ENCODE peak calls at places on chromosomes 6 and 20, in nine cellular contexts. One of them, this sample, is unnamed.
A peak's percentile ranks its signal among the peaks of the same experiment; 100 is the strongest.

GRCh38 chr6:87330961-87331360 is 1.9 kb upstream of the GJB7 start:
- DNase-seq in Caki2: no peak
- DNase-seq in CD8-positive, alpha-beta memory T cell: no peak
- DNase-seq in activated B cell treated with CpG ODN at 0.5 μM for 24 hours: no peak
- DNase-seq in T-cell: no peak
- DNase-seq in RWPE1: no peak
- DNase-seq in activated CD4-positive, alpha-beta T cell treated with anti-CD3 and anti-CD28 coated beads, Interleukin-2, amount 50 U/mL, for 48 hours: no peak
- DNase-seq in psoas muscle: no peak
- DNase-seq in NCI-H1092: no peak
- DNase-seq in this sample: no peak

GRCh38 chr20:24987244-24987643 is 5.3 kb downstream of the APMAP start:
- DNase-seq in CD8-positive, alpha-beta memory T cell: no peak
- DNase-seq in T-cell: no peak
- DNase-seq in RWPE1: no peak
- DNase-seq in psoas muscle: no peak
- DNase-seq in activated CD4-positive, alpha-beta T cell treated with anti-CD3 and anti-CD28 coated beads, Interleukin-2, amount 50 U/mL, for 48 hours: no peak
- DNase-seq in Caki2: no peak
- DNase-seq in activated B cell treated with CpG ODN at 0.5 μM for 24 hours: no peak
- DNase-seq in NCI-H1092: no peak
- DNase-seq in this sample: no peak

GRCh38 chr6:46528956-46529750 is 37.9 kb upstream of the RCAN2 start:
- DNase-seq in activated CD4-positive, alpha-beta T cell treated with anti-CD3 and anti-CD28 coated beads, Interleukin-2, amount 50 U/mL, for 48 hours: no peak
- DNase-seq in RWPE1: no peak
- DNase-seq in CD8-positive, alpha-beta memory T cell: no peak
- DNase-seq in psoas muscle: no peak
- DNase-seq in NCI-H1092: no peak
- DNase-seq in T-cell: no peak
- DNase-seq in Caki2: no peak
- DNase-seq in activated B cell treated with CpG ODN at 0.5 μM for 24 hours: no peak
- DNase-seq in this sample: no peak

GRCh38 chr6:11710221-11710836 is 68.3 kb downstream of the ADTRP start:
- DNase-seq in T-cell: peak; percentile 43
- DNase-seq in psoas muscle: no peak
- DNase-seq in RWPE1: no peak
- DNase-seq in activated B cell treated with CpG ODN at 0.5 μM for 24 hours: no peak
- DNase-seq in CD8-positive, alpha-beta memory T cell: peak; percentile 53
- DNase-seq in Caki2: no peak
- DNase-seq in NCI-H1092: no peak
- DNase-seq in activated CD4-positive, alpha-beta T cell treated with anti-CD3 and anti-CD28 coated beads, Interleukin-2, amount 50 U/mL, for 48 hours: peak; percentile 74
- DNase-seq in this sample: no peak

GRCh38 chr6:9540126-9540525 is 874.7 kb downstream of the TFAP2A start:
- DNase-seq in T-cell: no peak
- DNase-seq in NCI-H1092: no peak
- DNase-seq in activated B cell treated with CpG ODN at 0.5 μM for 24 hours: no peak
- DNase-seq in CD8-positive, alpha-beta memory T cell: no peak
- DNase-seq in activated CD4-positive, alpha-beta T cell treated with anti-CD3 and anti-CD28 coated beads, Interleukin-2, amount 50 U/mL, for 48 hours: no peak
- DNase-seq in RWPE1: no peak
- DNase-seq in Caki2: peak; percentile 42
- DNase-seq in psoas muscle: no peak
- DNase-seq in this sample: no peak

GRCh38 chr6:38068854-38069253 is 249.3 kb downstream of the ZFAND3 start:
- DNase-seq in NCI-H1092: no peak
- DNase-seq in RWPE1: no peak
- DNase-seq in T-cell: no peak
- DNase-seq in activated CD4-positive, alpha-beta T cell treated with anti-CD3 and anti-CD28 coated beads, Interleukin-2, amount 50 U/mL, for 48 hours: no peak
- DNase-seq in psoas muscle: no peak
- DNase-seq in activated B cell treated with CpG ODN at 0.5 μM for 24 hours: no peak
- DNase-seq in CD8-positive, alpha-beta memory T cell: no peak
- DNase-seq in Caki2: no peak
- DNase-seq in this sample: no peak

GRCh38 chr6:17705778-17706579 is 746 bp downstream of the NUP153 start:
- DNase-seq in NCI-H1092: peak; percentile 38
- DNase-seq in T-cell: peak; percentile 84
- DNase-seq in RWPE1: peak; percentile 65
- DNase-seq in activated CD4-positive, alpha-beta T cell treated with anti-CD3 and anti-CD28 coated beads, Interleukin-2, amount 50 U/mL, for 48 hours: peak; percentile 91
- DNase-seq in CD8-positive, alpha-beta memory T cell: peak; percentile 91
- DNase-seq in psoas muscle: peak; percentile 64
- DNase-seq in activated B cell treated with CpG ODN at 0.5 μM for 24 hours: peak; percentile 79
- DNase-seq in Caki2: peak; percentile 80
- DNase-seq in this sample: peak; percentile 24

GRCh38 chr6:30615958-30616810 is 859 bp downstream of the PPP1R10 start:
- DNase-seq in RWPE1: no peak
- DNase-seq in CD8-positive, alpha-beta memory T cell: peak; percentile 64
- DNase-seq in Caki2: peak; percentile 62
- DNase-seq in NCI-H1092: no peak
- DNase-seq in psoas muscle: no peak
- DNase-seq in activated CD4-positive, alpha-beta T cell treated with anti-CD3 and anti-CD28 coated beads, Interleukin-2, amount 50 U/mL, for 48 hours: no peak
- DNase-seq in T-cell: peak; percentile 24
- DNase-seq in activated B cell treated with CpG ODN at 0.5 μM for 24 hours: peak; percentile 26
- DNase-seq in this sample: peak; percentile 63

GRCh38 chr6:169981969-169982368 is 230.5 kb downstream of the ERMARD start:
- DNase-seq in activated CD4-positive, alpha-beta T cell treated with anti-CD3 and anti-CD28 coated beads, Interleukin-2, amount 50 U/mL, for 48 hours: no peak
- DNase-seq in NCI-H1092: no peak
- DNase-seq in RWPE1: no peak
- DNase-seq in T-cell: no peak
- DNase-seq in psoas muscle: no peak
- DNase-seq in Caki2: no peak
- DNase-seq in CD8-positive, alpha-beta memory T cell: no peak
- DNase-seq in activated B cell treated with CpG ODN at 0.5 μM for 24 hours: no peak
- DNase-seq in this sample: no peak

GRCh38 chr6:128487746-128488145 is 32.7 kb downstream of the PTPRK start:
- DNase-seq in RWPE1: no peak
- DNase-seq in T-cell: no peak
- DNase-seq in activated B cell treated with CpG ODN at 0.5 μM for 24 hours: no peak
- DNase-seq in activated CD4-positive, alpha-beta T cell treated with anti-CD3 and anti-CD28 coated beads, Interleukin-2, amount 50 U/mL, for 48 hours: no peak
- DNase-seq in Caki2: peak; percentile 71
- DNase-seq in NCI-H1092: no peak
- DNase-seq in psoas muscle: no peak
- DNase-seq in CD8-positive, alpha-beta memory T cell: no peak
- DNase-seq in this sample: no peak

GRCh38 chr20:57616143-57616951 is 3.9 kb downstream of the ZBP1 start:
- DNase-seq in Caki2: no peak
- DNase-seq in CD8-positive, alpha-beta memory T cell: no peak
- DNase-seq in T-cell: no peak
- DNase-seq in activated B cell treated with CpG ODN at 0.5 μM for 24 hours: no peak
- DNase-seq in NCI-H1092: no peak
- DNase-seq in RWPE1: no peak
- DNase-seq in activated CD4-positive, alpha-beta T cell treated with anti-CD3 and anti-CD28 coated beads, Interleukin-2, amount 50 U/mL, for 48 hours: no peak
- DNase-seq in psoas muscle: no peak
- DNase-seq in this sample: no peak

GRCh38 chr6:125748534-125749111 is 809 bp upstream of the HEY2 start:
- DNase-seq in activated CD4-positive, alpha-beta T cell treated with anti-CD3 and anti-CD28 coated beads, Interleukin-2, amount 50 U/mL, for 48 hours: peak; percentile 17
- DNase-seq in NCI-H1092: peak; percentile 8
- DNase-seq in psoas muscle: no peak
- DNase-seq in activated B cell treated with CpG ODN at 0.5 μM for 24 hours: no peak
- DNase-seq in T-cell: no peak
- DNase-seq in RWPE1: peak; percentile 11
- DNase-seq in Caki2: peak; percentile 61
- DNase-seq in CD8-positive, alpha-beta memory T cell: no peak
- DNase-seq in this sample: no peak

GRCh38 chr6:107154131-107154906 is 39.0 kb upstream of the BEND3 start:
- DNase-seq in NCI-H1092: peak; percentile 91
- DNase-seq in CD8-positive, alpha-beta memory T cell: no peak
- DNase-seq in activated B cell treated with CpG ODN at 0.5 μM for 24 hours: no peak
- DNase-seq in T-cell: no peak
- DNase-seq in RWPE1: no peak
- DNase-seq in psoas muscle: no peak
- DNase-seq in Caki2: peak; percentile 34
- DNase-seq in activated CD4-positive, alpha-beta T cell treated with anti-CD3 and anti-CD28 coated beads, Interleukin-2, amount 50 U/mL, for 48 hours: no peak
- DNase-seq in this sample: no peak

GRCh38 chr6:148471624-148472494 is 129.2 kb downstream of the SASH1 start:
- DNase-seq in psoas muscle: no peak
- DNase-seq in CD8-positive, alpha-beta memory T cell: no peak
- DNase-seq in NCI-H1092: no peak
- DNase-seq in RWPE1: no peak
- DNase-seq in Caki2: no peak
- DNase-seq in activated B cell treated with CpG ODN at 0.5 μM for 24 hours: no peak
- DNase-seq in T-cell: no peak
- DNase-seq in activated CD4-positive, alpha-beta T cell treated with anti-CD3 and anti-CD28 coated beads, Interleukin-2, amount 50 U/mL, for 48 hours: no peak
- DNase-seq in this sample: no peak

GRCh38 chr6:7112741-7113313 is 5.1 kb downstream of the RREB1 start:
- DNase-seq in activated CD4-positive, alpha-beta T cell treated with anti-CD3 and anti-CD28 coated beads, Interleukin-2, amount 50 U/mL, for 48 hours: peak; percentile 39
- DNase-seq in CD8-positive, alpha-beta memory T cell: peak; percentile 55
- DNase-seq in RWPE1: peak; percentile 39
- DNase-seq in psoas muscle: no peak
- DNase-seq in NCI-H1092: no peak
- DNase-seq in activated B cell treated with CpG ODN at 0.5 μM for 24 hours: peak; percentile 44
- DNase-seq in Caki2: no peak
- DNase-seq in T-cell: peak; percentile 72
- DNase-seq in this sample: peak; percentile 64

GRCh38 chr6:33992191-33992590 is 153.7 kb downstream of the GRM4 start:
- DNase-seq in CD8-positive, alpha-beta memory T cell: no peak
- DNase-seq in NCI-H1092: no peak
- DNase-seq in activated B cell treated with CpG ODN at 0.5 μM for 24 hours: no peak
- DNase-seq in activated CD4-positive, alpha-beta T cell treated with anti-CD3 and anti-CD28 coated beads, Interleukin-2, amount 50 U/mL, for 48 hours: no peak
- DNase-seq in psoas muscle: no peak
- DNase-seq in T-cell: no peak
- DNase-seq in RWPE1: no peak
- DNase-seq in Caki2: no peak
- DNase-seq in this sample: no peak

GRCh38 chr6:168384045-168385038 is 56.6 kb upstream of the SMOC2 start:
- DNase-seq in T-cell: no peak
- DNase-seq in psoas muscle: peak; percentile 50
- DNase-seq in CD8-positive, alpha-beta memory T cell: no peak
- DNase-seq in Caki2: no peak
- DNase-seq in NCI-H1092: no peak
- DNase-seq in activated B cell treated with CpG ODN at 0.5 μM for 24 hours: no peak
- DNase-seq in RWPE1: no peak
- DNase-seq in activated CD4-positive, alpha-beta T cell treated with anti-CD3 and anti-CD28 coated beads, Interleukin-2, amount 50 U/mL, for 48 hours: no peak
- DNase-seq in this sample: no peak

GRCh38 chr20:26209171-26209941 is 512.7 kb upstream of the ZNF337 start:
- DNase-seq in activated CD4-positive, alpha-beta T cell treated with anti-CD3 and anti-CD28 coated beads, Interleukin-2, amount 50 U/mL, for 48 hours: peak; percentile 20
- DNase-seq in psoas muscle: peak; percentile 7
- DNase-seq in activated B cell treated with CpG ODN at 0.5 μM for 24 hours: no peak
- DNase-seq in Caki2: no peak
- DNase-seq in T-cell: peak; percentile 0
- DNase-seq in NCI-H1092: no peak
- DNase-seq in RWPE1: no peak
- DNase-seq in CD8-positive, alpha-beta memory T cell: peak; percentile 39
- DNase-seq in this sample: no peak

GRCh38 chr20:64254571-64255360 is 782 bp upstream of the PCMTD2 start:
- DNase-seq in CD8-positive, alpha-beta memory T cell: no peak
- DNase-seq in psoas muscle: no peak
- DNase-seq in NCI-H1092: no peak
- DNase-seq in activated B cell treated with CpG ODN at 0.5 μM for 24 hours: no peak
- DNase-seq in T-cell: no peak
- DNase-seq in RWPE1: no peak
- DNase-seq in Caki2: no peak
- DNase-seq in activated CD4-positive, alpha-beta T cell treated with anti-CD3 and anti-CD28 coated beads, Interleukin-2, amount 50 U/mL, for 48 hours: no peak
- DNase-seq in this sample: no peak

GRCh38 chr6:31761343-31761742 is 1.1 kb upstream of the SAPCD1 start:
- DNase-seq in psoas muscle: no peak
- DNase-seq in CD8-positive, alpha-beta memory T cell: no peak
- DNase-seq in activated CD4-positive, alpha-beta T cell treated with anti-CD3 and anti-CD28 coated beads, Interleukin-2, amount 50 U/mL, for 48 hours: no peak
- DNase-seq in T-cell: no peak
- DNase-seq in activated B cell treated with CpG ODN at 0.5 μM for 24 hours: no peak
- DNase-seq in NCI-H1092: no peak
- DNase-seq in Caki2: no peak
- DNase-seq in RWPE1: no peak
- DNase-seq in this sample: no peak

GRCh38 chr6:146543211-146543939 is at the start of gene RAB32:
- DNase-seq in activated CD4-positive, alpha-beta T cell treated with anti-CD3 and anti-CD28 coated beads, Interleukin-2, amount 50 U/mL, for 48 hours: peak; percentile 16
- DNase-seq in RWPE1: peak; percentile 80
- DNase-seq in Caki2: peak; percentile 95
- DNase-seq in NCI-H1092: no peak
- DNase-seq in activated B cell treated with CpG ODN at 0.5 μM for 24 hours: no peak
- DNase-seq in CD8-positive, alpha-beta memory T cell: no peak
- DNase-seq in psoas muscle: peak; percentile 95
- DNase-seq in T-cell: peak; percentile 21
- DNase-seq in this sample: peak; percentile 73

GRCh38 chr6:147741419-147741818 is 232.9 kb downstream of the SAMD5 start:
- DNase-seq in psoas muscle: no peak
- DNase-seq in CD8-positive, alpha-beta memory T cell: no peak
- DNase-seq in activated B cell treated with CpG ODN at 0.5 μM for 24 hours: no peak
- DNase-seq in Caki2: no peak
- DNase-seq in RWPE1: no peak
- DNase-seq in activated CD4-positive, alpha-beta T cell treated with anti-CD3 and anti-CD28 coated beads, Interleukin-2, amount 50 U/mL, for 48 hours: no peak
- DNase-seq in NCI-H1092: no peak
- DNase-seq in T-cell: no peak
- DNase-seq in this sample: no peak

GRCh38 chr6:108675226-108676160 is 114.8 kb downstream of the FOXO3 start:
- DNase-seq in T-cell: no peak
- DNase-seq in activated CD4-positive, alpha-beta T cell treated with anti-CD3 and anti-CD28 coated beads, Interleukin-2, amount 50 U/mL, for 48 hours: no peak
- DNase-seq in activated B cell treated with CpG ODN at 0.5 μM for 24 hours: no peak
- DNase-seq in Caki2: no peak
- DNase-seq in NCI-H1092: no peak
- DNase-seq in psoas muscle: no peak
- DNase-seq in RWPE1: no peak
- DNase-seq in CD8-positive, alpha-beta memory T cell: no peak
- DNase-seq in this sample: no peak

GRCh38 chr6:100775667-100776066 is 105.5 kb downstream of the ASCC3 start:
- DNase-seq in NCI-H1092: no peak
- DNase-seq in activated CD4-positive, alpha-beta T cell treated with anti-CD3 and anti-CD28 coated beads, Interleukin-2, amount 50 U/mL, for 48 hours: no peak
- DNase-seq in CD8-positive, alpha-beta memory T cell: no peak
- DNase-seq in Caki2: no peak
- DNase-seq in RWPE1: no peak
- DNase-seq in activated B cell treated with CpG ODN at 0.5 μM for 24 hours: no peak
- DNase-seq in T-cell: no peak
- DNase-seq in psoas muscle: no peak
- DNase-seq in this sample: no peak

GRCh38 chr6:13311155-13311554 is 17.2 kb downstream of the TBC1D7 start:
- DNase-seq in Caki2: no peak
- DNase-seq in activated CD4-positive, alpha-beta T cell treated with anti-CD3 and anti-CD28 coated beads, Interleukin-2, amount 50 U/mL, for 48 hours: no peak
- DNase-seq in activated B cell treated with CpG ODN at 0.5 μM for 24 hours: no peak
- DNase-seq in psoas muscle: no peak
- DNase-seq in RWPE1: no peak
- DNase-seq in T-cell: no peak
- DNase-seq in NCI-H1092: no peak
- DNase-seq in CD8-positive, alpha-beta memory T cell: no peak
- DNase-seq in this sample: no peak

GRCh38 chr20:16415079-16415478 is 158.2 kb downstream of the KIF16B start:
- DNase-seq in RWPE1: no peak
- DNase-seq in T-cell: no peak
- DNase-seq in activated B cell treated with CpG ODN at 0.5 μM for 24 hours: no peak
- DNase-seq in Caki2: no peak
- DNase-seq in activated CD4-positive, alpha-beta T cell treated with anti-CD3 and anti-CD28 coated beads, Interleukin-2, amount 50 U/mL, for 48 hours: no peak
- DNase-seq in CD8-positive, alpha-beta memory T cell: no peak
- DNase-seq in NCI-H1092: no peak
- DNase-seq in psoas muscle: no peak
- DNase-seq in this sample: no peak

GRCh38 chr6:137552809-137553208 is 58.6 kb upstream of the OLIG3 start:
- DNase-seq in CD8-positive, alpha-beta memory T cell: no peak
- DNase-seq in activated B cell treated with CpG ODN at 0.5 μM for 24 hours: no peak
- DNase-seq in psoas muscle: no peak
- DNase-seq in RWPE1: no peak
- DNase-seq in T-cell: no peak
- DNase-seq in Caki2: no peak
- DNase-seq in activated CD4-positive, alpha-beta T cell treated with anti-CD3 and anti-CD28 coated beads, Interleukin-2, amount 50 U/mL, for 48 hours: no peak
- DNase-seq in NCI-H1092: no peak
- DNase-seq in this sample: no peak

GRCh38 chr6:152993431-152993830 is 9.1 kb downstream of the MTRF1L start:
- DNase-seq in activated B cell treated with CpG ODN at 0.5 μM for 24 hours: no peak
- DNase-seq in activated CD4-positive, alpha-beta T cell treated with anti-CD3 and anti-CD28 coated beads, Interleukin-2, amount 50 U/mL, for 48 hours: no peak
- DNase-seq in RWPE1: no peak
- DNase-seq in T-cell: no peak
- DNase-seq in CD8-positive, alpha-beta memory T cell: no peak
- DNase-seq in NCI-H1092: no peak
- DNase-seq in Caki2: no peak
- DNase-seq in psoas muscle: no peak
- DNase-seq in this sample: no peak

GRCh38 chr20:47143658-47144057 is 212.8 kb downstream of the ZMYND8 start:
- DNase-seq in T-cell: no peak
- DNase-seq in NCI-H1092: no peak
- DNase-seq in CD8-positive, alpha-beta memory T cell: no peak
- DNase-seq in activated CD4-positive, alpha-beta T cell treated with anti-CD3 and anti-CD28 coated beads, Interleukin-2, amount 50 U/mL, for 48 hours: no peak
- DNase-seq in RWPE1: no peak
- DNase-seq in activated B cell treated with CpG ODN at 0.5 μM for 24 hours: no peak
- DNase-seq in Caki2: no peak
- DNase-seq in psoas muscle: no peak
- DNase-seq in this sample: no peak

GRCh38 chr6:34901930-34902329 is 12.9 kb downstream of the ANKS1A start:
- DNase-seq in psoas muscle: no peak
- DNase-seq in T-cell: no peak
- DNase-seq in Caki2: peak; percentile 44
- DNase-seq in NCI-H1092: no peak
- DNase-seq in RWPE1: no peak
- DNase-seq in CD8-positive, alpha-beta memory T cell: no peak
- DNase-seq in activated B cell treated with CpG ODN at 0.5 μM for 24 hours: no peak
- DNase-seq in activated CD4-positive, alpha-beta T cell treated with anti-CD3 and anti-CD28 coated beads, Interleukin-2, amount 50 U/mL, for 48 hours: no peak
- DNase-seq in this sample: no peak

GRCh38 chr20:7596541-7596940 is 343.7 kb downstream of the HAO1 start:
- DNase-seq in activated CD4-positive, alpha-beta T cell treated with anti-CD3 and anti-CD28 coated beads, Interleukin-2, amount 50 U/mL, for 48 hours: no peak
- DNase-seq in T-cell: no peak
- DNase-seq in NCI-H1092: no peak
- DNase-seq in activated B cell treated with CpG ODN at 0.5 μM for 24 hours: no peak
- DNase-seq in psoas muscle: no peak
- DNase-seq in Caki2: no peak
- DNase-seq in CD8-positive, alpha-beta memory T cell: no peak
- DNase-seq in RWPE1: no peak
- DNase-seq in this sample: no peak

This sample was measured in LoVo.